ENCODE peak calls at places on chromosomes 1 and 21, in seven cellular contexts. K is H9, M is neuronal stem cell, W is mesendoderm, C is IMR-90, B is H1, A is mesenchymal stem cell. T is an unnamed sample.
A peak's percentile ranks its signal among the peaks of the same experiment; 100 is the strongest.

GRCh38 chr1:24775901-24776300 is 30.7 kb downstream of the CLIC4 start:
- DNase-seq in C (no peak), A (no peak), W (no peak), B (no peak), M (no peak), K (no peak), T (no peak)

GRCh38 chr1:18104546-18105100 is 3.0 kb upstream of the IGSF21 start:
- DNase-seq in K (no peak), A (no peak), M (no peak), W (no peak), C (no peak), B (no peak), T (no peak)

GRCh38 chr1:227010645-227011044 is 70.6 kb downstream of the COQ8A start:
- DNase-seq in W (no peak), B (no peak), C (no peak), K (no peak), A (no peak), M (no peak), T (no peak)

GRCh38 chr1:17233675-17234074 is 15.2 kb upstream of the PADI3 start:
- DNase-seq in W (peak; percentile 28), M (no peak), B (no peak), A (peak; percentile 96), C (peak; percentile 94), K (no peak), T (peak; percentile 85)

GRCh38 chr1:186152227-186152944 is 222.7 kb downstream of the TPR start:
- DNase-seq in K (no peak), M (no peak), W (peak; percentile 76), C (peak; percentile 75), A (peak; percentile 75), B (no peak), T (peak; percentile 99)

GRCh38 chr1:225882008-225882698 is at the start of gene TMEM63A:
- DNase-seq in K (peak; percentile 91), W (peak; percentile 93), B (peak; percentile 96), A (peak; percentile 86), C (peak; percentile 76), M (peak; percentile 85), T (peak; percentile 87)

GRCh38 chr21:30713786-30714185 is 4.8 kb downstream of the KRTAP21-3 start:
- DNase-seq in B (no peak), M (no peak), C (no peak), K (no peak), A (no peak), W (no peak), T (no peak)

GRCh38 chr21:43733529-43734071 is 14.7 kb downstream of the PDXK start:
- DNase-seq in A (peak; percentile 16), B (no peak), W (no peak), M (no peak), C (peak; percentile 79), K (no peak), T (peak; percentile 20)

GRCh38 chr1:218778731-218779130 is 394.9 kb upstream of the LYPLAL1 start:
- DNase-seq in W (no peak), A (no peak), K (no peak), M (no peak), C (no peak), B (no peak), T (no peak)

GRCh38 chr1:212359794-212360479 is 54.7 kb downstream of the PACC1 start:
- DNase-seq in B (no peak), K (no peak), A (no peak), M (no peak), C (no peak), W (no peak), T (no peak)

DNA sequence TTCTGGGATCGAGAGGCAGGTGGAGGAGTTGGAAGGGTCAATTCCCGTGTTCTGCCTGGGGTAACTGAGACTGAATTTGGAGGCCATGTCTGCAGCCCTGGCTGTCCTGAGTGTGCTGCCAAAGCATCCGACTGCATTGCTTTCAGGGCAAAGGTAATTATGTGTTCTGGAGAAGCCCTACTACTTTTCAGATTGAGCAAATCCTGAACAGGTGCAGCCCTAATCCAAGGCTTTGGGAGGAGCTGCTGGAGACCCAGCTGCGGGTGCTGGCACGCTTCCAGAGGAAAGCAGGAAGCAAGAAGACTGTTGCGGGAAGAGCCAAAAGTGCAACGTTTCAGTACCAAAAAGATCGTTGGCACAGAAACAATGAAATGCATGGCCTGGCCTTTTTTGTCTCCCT is 73.7 kb upstream of the NRIP1 start:
- DNase-seq in C (no peak), A (no peak), B (no peak), W (no peak), K (no peak), M (no peak), T (no peak)
- H2BK120ac ChIP-seq in C (no peak overlapping the region), A (no peak overlapping the region), B (no peak overlapping the region), W (no peak overlapping the region), K (no peak overlapping the region), M (no peak overlapping the region), T (no peak overlapping the region)

GRCh38 chr1:165600793-165601192 is 30.2 kb upstream of the MGST3 start:
- DNase-seq in A (no peak), W (no peak), M (no peak), C (no peak), B (no peak), K (no peak), T (no peak)

GRCh38 chr1:165603810-165604209 is 27.2 kb upstream of the MGST3 start:
- DNase-seq in M (no peak), K (no peak), A (no peak), B (no peak), C (no peak), W (no peak), T (no peak)

GRCh38 chr1:165610866-165611265 is 20.2 kb upstream of the MGST3 start:
- DNase-seq in A (no peak), M (no peak), K (no peak), B (no peak), C (no peak), W (no peak), T (no peak)

DNA sequence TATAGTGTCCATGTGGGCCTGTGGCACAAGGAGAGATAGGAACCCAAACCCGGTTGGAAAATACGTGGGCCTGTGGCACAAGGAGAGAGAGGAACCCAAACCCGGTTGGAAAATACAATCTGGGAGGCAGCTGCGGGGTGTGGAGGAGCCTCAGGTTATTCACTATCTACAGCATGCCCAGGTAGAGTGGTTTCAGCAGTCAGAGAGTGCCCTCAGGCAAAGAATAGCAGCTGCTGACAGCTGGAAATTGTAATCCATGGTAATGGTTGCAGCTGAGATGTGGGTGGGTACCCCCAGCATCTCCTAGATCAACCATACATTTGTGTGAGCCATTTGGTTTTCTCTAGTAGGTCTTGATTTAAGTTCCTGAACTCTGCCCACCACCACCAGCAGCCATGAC is 25.8 kb upstream of the MGST3 start:
- DNase-seq in B (no peak), C (no peak), A (no peak), K (no peak), M (no peak), W (no peak), T (peak; percentile 79)
- H2BK120ac ChIP-seq in B (no peak overlapping the region), C (no peak overlapping the region), A (no peak overlapping the region), K (no peak overlapping the region), M (no peak overlapping the region), W (no peak overlapping the region), T (no peak overlapping the region)

GRCh38 chr1:160197231-160197630 is 6.9 kb downstream of the CASQ1 start:
- DNase-seq in A (no peak), M (no peak), K (no peak), C (no peak), W (no peak), B (no peak), T (no peak)

GRCh38 chr1:160193832-160194736 is 3.7 kb downstream of the CASQ1 start:
- DNase-seq in W (no peak), C (no peak), M (no peak), B (no peak), K (no peak), A (no peak), T (no peak)

GRCh38 chr1:160193091-160193819 is 2.9 kb downstream of the CASQ1 start:
- DNase-seq in B (peak; percentile 98), M (peak; percentile 93), W (peak; percentile 96), K (peak; percentile 90), A (peak; percentile 89), C (peak; percentile 87), T (peak; percentile 74)

GRCh38 chr1:160194737-160195059 is 4.3 kb downstream of the CASQ1 start:
- DNase-seq in M (no peak), K (no peak), C (no peak), A (no peak), B (no peak), W (no peak), T (no peak)

GRCh38 chr1:160196143-160196542 is 5.8 kb downstream of the CASQ1 start:
- DNase-seq in W (no peak), A (no peak), C (no peak), K (no peak), M (no peak), B (no peak), T (no peak)
- H2BK120ac ChIP-seq in W (no peak overlapping the region), A (no peak overlapping the region), C (no peak overlapping the region), K (no peak overlapping the region), M (no peak overlapping the region), B (no peak overlapping the region), T (no peak overlapping the region)

DNA sequence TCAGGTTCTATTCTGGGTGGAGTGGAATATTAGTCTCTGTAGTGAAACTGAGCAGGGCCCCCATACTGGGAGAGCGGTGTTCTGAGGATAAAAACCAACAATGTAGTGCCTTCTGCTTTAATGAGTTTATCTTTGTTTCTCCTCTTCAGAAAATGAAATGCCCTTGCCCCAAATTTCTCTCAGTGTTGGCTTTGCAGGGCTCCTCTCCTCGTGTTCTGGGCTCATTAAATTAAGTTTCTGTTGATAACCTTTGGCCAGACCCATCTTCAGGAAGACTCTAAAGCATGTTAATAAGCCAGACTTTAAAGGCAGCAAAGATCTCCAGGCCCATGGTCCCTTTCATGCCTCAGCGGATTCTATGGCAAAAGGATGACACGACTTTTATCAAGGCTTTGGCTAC is 223.2 kb upstream of the PLXNA2 start:
- DNase-seq in W (no peak), K (no peak), B (no peak), A (no peak), M (no peak), C (no peak), T (no peak)
- H2BK120ac ChIP-seq in W (no peak overlapping the region), K (no peak overlapping the region), B (no peak overlapping the region), A (no peak overlapping the region), M (no peak overlapping the region), C (no peak overlapping the region), T (no peak overlapping the region)